ENCODE peak calls at places on chromosomes 2 and 18, in nine cellular contexts. B is aorta; F is right cardiac atrium; J is NCI-H345; C is NCI-H1105; N is amygdala; K is endothelial cell; E is tibial artery; Z is CD4-positive, CD25-positive, alpha-beta regulatory T cell. R is an unnamed sample.

GRCh38 chr2:85076618-85077274 is 56.4 kb upstream of the TCF7L1 start:
- DNase-seq in B (no peak), F (no peak), J (no peak), C (no peak), N (no peak), K (no peak), E (no peak), Z (no peak), R (no peak)

GRCh38 chr2:45812039-45812500 is 160.6 kb downstream of the PRKCE start:
- DNase-seq in B (no peak), F (no peak), J (no peak), C (no peak), N (no peak), K (no peak), E (no peak), Z (no peak), R (no peak)

GRCh38 chr18:58755304-58756010 is 84.2 kb downstream of the MALT1 start:
- DNase-seq in B (no peak), F (peak), J (no peak), C (no peak), N (no peak), K (no peak), E (no peak), Z (no peak), R (no peak)

GRCh38 chr2:234386971-234387370 is 109.9 kb downstream of the ARL4C start:
- DNase-seq in B (no peak), F (no peak), J (no peak), C (no peak), N (no peak), K (no peak), E (no peak), Z (no peak), R (no peak)

GRCh38 chr18:23179416-23179815 is 44.1 kb downstream of the CABLES1 start:
- DNase-seq in B (no peak), F (no peak), J (no peak), C (no peak), N (no peak), K (no peak), E (no peak), Z (no peak), R (no peak)

GRCh38 chr2:218019411-218020060 is 16.7 kb upstream of the TNS1 start:
- DNase-seq in B (peak), F (no peak), J (no peak), C (no peak), N (no peak), K (no peak), E (no peak), Z (no peak), R (peak)

GRCh38 chr2:215504547-215504946 is 68.7 kb upstream of the FN1 start:
- DNase-seq in B (no peak), F (no peak), J (no peak), C (no peak), N (no peak), K (no peak), E (no peak), Z (no peak), R (no peak)

GRCh38 chr2:37864217-37864616 is 60.9 kb upstream of the RMDN2 start:
- DNase-seq in B (no peak), F (no peak), J (no peak), C (no peak), N (no peak), K (no peak), E (no peak), Z (no peak), R (no peak)

GRCh38 chr18:79496237-79496977 is 100.7 kb downstream of the NFATC1 start:
- DNase-seq in B (peak), F (peak), J (no peak), C (no peak), N (no peak), K (no peak), E (peak), Z (no peak), R (peak)

GRCh38 chr2:170739048-170739447 is 23.9 kb downstream of the SP5 start:
- DNase-seq in B (no peak), F (no peak), J (no peak), C (no peak), N (no peak), K (no peak), E (no peak), Z (no peak), R (no peak)

GRCh38 chr18:31592520-31593157 is 962 bp downstream of the TTR start:
- DNase-seq in B (no peak), F (no peak), J (no peak), C (no peak), N (no peak), K (no peak), E (no peak), Z (no peak), R (no peak)

GRCh38 chr2:41042343-41042742 is 590.5 kb upstream of the SLC8A1 start:
- DNase-seq in B (no peak), F (no peak), J (no peak), C (no peak), N (no peak), K (no peak), E (no peak), Z (no peak), R (no peak)